ENCODE peak calls at places on chromosomes 4 and X, in ten cellular contexts. X is tibial nerve, I is HCT116, F is sigmoid colon, U is NT2/D1, W is BE2C, K is astrocyte, A is transverse colon, C is pancreas, Q is colonic mucosa. D is an unnamed sample. For H3K4me1 and H3K36me3, the result is how much of the 10 kb centered on the place peaks cover.

GRCh38 chr4:3530663-3531254 is 1.5 kb downstream of the LRPAP1 start:
- DNase-seq in X (no peak), I (no peak), F (peak), U (no peak), W (no peak), K (no peak), A (no peak), C (peak), Q (no peak), D (peak)

GRCh38 chrX:48489892-48490291 is 13.9 kb downstream of the FTSJ1 start:
- DNase-seq in X (no peak), I (no peak), F (no peak), U (no peak), W (no peak), K (no peak), A (no peak), C (no peak), Q (no peak), D (no peak)

GRCh38 chr4:44210750-44211149 is 237.9 kb downstream of the KCTD8 start:
- DNase-seq in X (no peak), I (no peak), F (no peak), U (no peak), W (no peak), K (no peak), A (no peak), C (no peak), Q (no peak), D (no peak)

GRCh38 chrX:70280573-70280972 is 1.4 kb upstream of the RAB41 start:
- DNase-seq in X (no peak), I (no peak), F (no peak), U (no peak), W (no peak), K (no peak), A (no peak), C (no peak), Q (no peak), D (no peak)

GRCh38 chr4:84063618-84064017 is 435.5 kb downstream of the NKX6-1 start:
- DNase-seq in X (no peak), I (no peak), F (no peak), U (no peak), W (peak), K (no peak), A (no peak), C (no peak), Q (no peak), D (no peak)

GRCh38 chr4:72631296-72631695 is 62.3 kb upstream of the ADAMTS3 start:
- DNase-seq in X (peak), I (no peak), F (peak), U (no peak), W (peak), K (peak), A (no peak), C (peak), Q (no peak), D (no peak)

GRCh38 chrX:63739885-63740284 is 45.1 kb downstream of the ARHGEF9 start:
- DNase-seq in X (no peak), I (no peak), F (no peak), U (no peak), W (no peak), K (no peak), A (no peak), C (no peak), Q (no peak), D (no peak)

GRCh38 chrX:22300130-22300529 is 27.4 kb downstream of the CBLL2 start:
- DNase-seq in X (no peak), I (peak), F (peak), U (no peak), W (peak), K (peak), A (no peak), C (no peak), Q (no peak), D (no peak)

GRCh38 chr4:102230194-102230593 is 115.1 kb downstream of the SLC39A8 start:
- DNase-seq in X (no peak), I (no peak), F (no peak), U (no peak), W (no peak), K (no peak), A (no peak), C (no peak), Q (no peak), D (no peak)

GRCh38 chrX:4579999-4580398 is 866.5 kb upstream of the PRKX start:
- DNase-seq in X (no peak), I (no peak), F (no peak), U (no peak), W (no peak), K (no peak), A (no peak), C (no peak), Q (no peak), D (no peak)

GRCh38 chrX:93673869-93674271 is at the start of gene FAM133A:
- DNase-seq in X (no peak), I (no peak), F (no peak), U (no peak), W (peak), K (peak), A (no peak), C (no peak), Q (no peak), D (no peak)

GRCh38 chr4:186627226-186627865 is 72.0 kb upstream of the MTNR1A start:
- DNase-seq in X (no peak), I (no peak), F (no peak), U (no peak), W (no peak), K (peak), A (no peak), C (no peak), Q (no peak), D (no peak)

GRCh38 chr4:140653718-140654515 is 85.2 kb upstream of the UCP1 start:
- DNase-seq in X (no peak), I (no peak), F (no peak), U (no peak), W (no peak), K (peak), A (no peak), C (no peak), Q (no peak), D (no peak)

GRCh38 chr4:139857021-139857420 is 191.4 kb downstream of the MGST2 start:
- DNase-seq in X (no peak), I (no peak), F (no peak), U (no peak), W (peak), K (peak), A (no peak), C (no peak), Q (no peak), D (no peak)

GRCh38 chr4:105978684-105979296 is 83.5 kb downstream of the NPNT start:
- DNase-seq in X (no peak), I (no peak), F (no peak), U (no peak), W (peak), K (peak), A (no peak), C (no peak), Q (no peak), D (peak)

GRCh38 chr4:26729027-26729426 is 131.6 kb upstream of the STIM2 start:
- DNase-seq in X (no peak), I (no peak), F (no peak), U (no peak), W (no peak), K (no peak), A (no peak), C (no peak), Q (no peak), D (no peak)

GRCh38 chr4:186068581-186069402 is at the start of gene TLR3:
- DNase-seq in X (no peak), I (no peak), F (no peak), U (no peak), W (no peak), K (peak), A (no peak), C (no peak), Q (peak), D (no peak)

GRCh38 chrX:18886344-18887161 is 97.4 kb downstream of the PHKA2 start:
- DNase-seq in X (peak), I (peak), F (peak), U (no peak), W (peak), K (peak), A (peak), C (peak), Q (peak), D (peak)

GRCh38 chr4:3862640-3863420 is 96.6 kb downstream of the ADRA2C start:
- DNase-seq in X (no peak), I (no peak), F (no peak), U (peak), W (no peak), K (no peak), A (no peak), C (no peak), Q (no peak), D (peak)

GRCh38 chrX:39772057-39772832 is 325.5 kb downstream of the BCOR start:
- DNase-seq in X (no peak), I (no peak), F (no peak), U (peak), W (no peak), K (peak), A (no peak), C (no peak), Q (no peak), D (no peak)

GRCh38 chr4:165207016-165207430 is 338 bp upstream of the KLHL2 start:
- DNase-seq in X (no peak), I (no peak), F (peak), U (no peak), W (no peak), K (peak), A (peak), C (peak), Q (peak), D (no peak)

GRCh38 chr4:146545102-146545501 is 23.4 kb upstream of the SLC10A7 start:
- DNase-seq in X (no peak), I (no peak), F (no peak), U (no peak), W (peak), K (no peak), A (no peak), C (no peak), Q (no peak), D (no peak)

GRCh38 chr4:112861378-112862317 is 187.8 kb upstream of the ANK2 start:
- DNase-seq in X (no peak), I (no peak), F (no peak), U (no peak), W (no peak), K (no peak), A (no peak), C (no peak), Q (no peak), D (no peak)

GRCh38 chrX:47197526-47197925 is 3.9 kb downstream of the UBA1 start:
- DNase-seq in X (no peak), I (no peak), F (no peak), U (no peak), W (no peak), K (no peak), A (no peak), C (no peak), Q (no peak), D (no peak)
- H3K4me1 ChIP-seq in X (under half), I (under half), F (under half), U (under half), W (under half), K (under half), A (under half), C (under half), Q (under half), D (under half)

GRCh38 chrX:108584617-108585211 is 145.1 kb downstream of the COL4A5 start:
- DNase-seq in X (no peak), I (peak), F (no peak), U (peak), W (peak), K (no peak), A (no peak), C (no peak), Q (no peak), D (no peak)
- H3K36me3 ChIP-seq in X (under half), I (under half), F (under half), U (under half), W (under half), K (under half), A (under half), C (under half), Q (under half), D (under half)

GRCh38 chr4:23333946-23334878 is 555.6 kb downstream of the PPARGC1A start:
- DNase-seq in X (no peak), I (no peak), F (no peak), U (peak), W (no peak), K (peak), A (no peak), C (no peak), Q (peak), D (no peak)
- H3K4me1 ChIP-seq in X (under half), I (under half), F (under half), U (under half), W (under half), K (under half), A (under half), C (under half), Q (under half), D (under half)

DNA sequence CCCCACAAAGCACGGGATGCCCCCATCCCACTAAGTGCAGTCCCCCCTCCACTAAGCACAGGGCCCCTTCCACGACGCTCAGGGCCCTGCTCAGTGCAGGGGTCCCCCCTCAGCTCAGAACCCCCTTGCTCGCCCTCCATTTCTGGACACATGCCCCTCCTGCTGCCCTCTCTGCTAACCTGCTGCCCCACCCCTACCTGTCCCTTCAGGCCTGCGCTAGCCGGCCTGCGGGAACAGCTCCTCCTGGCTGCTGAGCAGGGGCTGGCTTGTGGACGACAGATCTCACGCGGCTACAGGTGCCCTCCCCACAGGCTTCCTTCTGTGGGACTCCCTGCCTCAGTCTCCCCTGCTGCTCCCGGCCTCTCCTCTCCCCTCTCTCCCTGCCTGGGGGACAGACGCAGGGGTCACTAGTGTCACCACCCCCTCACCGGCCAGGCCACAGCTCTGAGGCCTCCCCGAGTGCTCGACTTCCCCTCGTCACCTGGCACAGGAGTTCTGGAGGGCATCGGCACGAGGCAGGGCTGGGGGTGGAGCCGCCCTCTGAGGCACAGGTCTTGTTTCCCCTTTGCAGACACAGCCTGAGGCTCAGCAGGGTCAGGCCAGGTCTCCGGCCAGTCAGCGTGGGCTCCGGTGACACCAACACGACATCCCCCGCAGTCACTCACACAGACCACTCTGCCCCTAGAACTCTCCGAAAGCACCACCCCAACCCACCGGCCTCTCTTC is 21.6 kb downstream of the GAK start:
- DNase-seq in X (no peak), I (no peak), F (no peak), U (no peak), W (peak), K (no peak), A (no peak), C (peak), Q (no peak), D (peak)
- H3K36me3 ChIP-seq in X (under half), I (under half), F (under half), U (half or more), W (under half), K (under half), A (under half), C (under half), Q (under half), D (under half)

DNA sequence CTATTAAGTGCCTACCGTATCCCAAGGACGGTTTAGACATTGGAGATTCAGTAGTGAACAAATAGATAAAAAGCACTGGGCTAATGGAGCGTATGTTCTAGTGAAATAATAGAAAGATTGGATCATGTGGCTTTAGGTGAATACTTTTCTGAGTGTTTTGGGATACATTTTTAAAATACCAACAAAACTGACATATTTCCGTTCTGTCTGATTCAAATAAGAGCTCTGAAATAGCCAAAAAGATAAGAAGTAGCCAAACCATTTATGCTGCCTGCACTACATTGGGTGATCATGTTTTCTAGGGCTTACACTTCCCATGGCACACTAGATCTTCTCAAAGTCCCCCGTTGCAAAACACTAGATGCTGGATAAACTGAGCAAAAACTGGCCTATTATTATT is 14.2 kb downstream of the IGFBP7 start:
- DNase-seq in X (no peak), I (no peak), F (no peak), U (no peak), W (no peak), K (peak), A (no peak), C (no peak), Q (no peak), D (no peak)
- H3K4me1 ChIP-seq in X (under half), I (under half), F (half or more), U (under half), W (under half), K (half or more), A (under half), C (under half), Q (under half), D (half or more)